ENCODE peak calls at places on chromosomes 2 and 18, in four cellular contexts. One of them, this sample, is unnamed.

GRCh38 chr18:33745396-33745795 is 167.4 kb downstream of the ASXL3 start:
- DNase-seq in transverse colon: no peak
- DNase-seq in heart left ventricle: no peak
- DNase-seq in endothelial cell of umbilical vein: no peak
- DNase-seq in this sample: no peak

GRCh38 chr2:4628931-4629565 is 925.7 kb downstream of the DCDC2C start:
- DNase-seq in transverse colon: no peak
- DNase-seq in endothelial cell of umbilical vein: no peak
- DNase-seq in heart left ventricle: no peak
- DNase-seq in this sample: no peak

GRCh38 chr2:109470121-109470921 is 143.4 kb downstream of the SEPTIN10 start:
- DNase-seq in endothelial cell of umbilical vein: peak; percentile 80
- DNase-seq in transverse colon: peak; percentile 65
- DNase-seq in heart left ventricle: peak; percentile 56
- DNase-seq in this sample: no peak

GRCh38 chr2:14806567-14807077 is 174.1 kb downstream of the LRATD1 start:
- DNase-seq in transverse colon: no peak
- DNase-seq in heart left ventricle: no peak
- DNase-seq in endothelial cell of umbilical vein: no peak
- DNase-seq in this sample: no peak

GRCh38 chr2:234881413-234882241 is 70.2 kb upstream of the SH3BP4 start:
- DNase-seq in heart left ventricle: peak; percentile 87
- DNase-seq in endothelial cell of umbilical vein: peak; percentile 92
- DNase-seq in transverse colon: peak; percentile 90
- DNase-seq in this sample: peak; percentile 89

GRCh38 chr2:62724886-62725711 is 19.6 kb downstream of the EHBP1 start:
- DNase-seq in endothelial cell of umbilical vein: peak; percentile 11
- DNase-seq in transverse colon: peak; percentile 26
- DNase-seq in heart left ventricle: peak; percentile 24
- DNase-seq in this sample: no peak

GRCh38 chr2:122748552-122749011 is 993.1 kb downstream of the TSN start:
- DNase-seq in transverse colon: no peak
- DNase-seq in heart left ventricle: no peak
- DNase-seq in endothelial cell of umbilical vein: peak; percentile 63
- DNase-seq in this sample: no peak

GRCh38 chr2:202375006-202375610 is 1.0 kb upstream of the BMPR2 start:
- DNase-seq in endothelial cell of umbilical vein: peak; percentile 86
- DNase-seq in transverse colon: peak; percentile 57
- DNase-seq in heart left ventricle: peak; percentile 73
- DNase-seq in this sample: peak; percentile 84

GRCh38 chr18:2821695-2822094 is 25.1 kb upstream of the EMILIN2 start:
- DNase-seq in endothelial cell of umbilical vein: no peak
- DNase-seq in transverse colon: no peak
- DNase-seq in heart left ventricle: no peak
- DNase-seq in this sample: no peak

GRCh38 chr18:27787543-27787942 is 389.4 kb downstream of the CDH2 start:
- DNase-seq in heart left ventricle: no peak
- DNase-seq in endothelial cell of umbilical vein: no peak
- DNase-seq in transverse colon: no peak
- DNase-seq in this sample: no peak

GRCh38 chr2:42001696-42002331 is 46.0 kb upstream of the PKDCC start:
- DNase-seq in heart left ventricle: no peak
- DNase-seq in transverse colon: no peak
- DNase-seq in endothelial cell of umbilical vein: no peak
- DNase-seq in this sample: no peak
- H3K9me3 ChIP-seq in heart left ventricle: no peaks in the 10 kb centered on the region
- H3K9me3 ChIP-seq in transverse colon: no peaks in the 10 kb centered on the region
- H3K9me3 ChIP-seq in endothelial cell of umbilical vein: no peaks in the 10 kb centered on the region
- H3K9me3 ChIP-seq in this sample: no peaks in the 10 kb centered on the region

DNA sequence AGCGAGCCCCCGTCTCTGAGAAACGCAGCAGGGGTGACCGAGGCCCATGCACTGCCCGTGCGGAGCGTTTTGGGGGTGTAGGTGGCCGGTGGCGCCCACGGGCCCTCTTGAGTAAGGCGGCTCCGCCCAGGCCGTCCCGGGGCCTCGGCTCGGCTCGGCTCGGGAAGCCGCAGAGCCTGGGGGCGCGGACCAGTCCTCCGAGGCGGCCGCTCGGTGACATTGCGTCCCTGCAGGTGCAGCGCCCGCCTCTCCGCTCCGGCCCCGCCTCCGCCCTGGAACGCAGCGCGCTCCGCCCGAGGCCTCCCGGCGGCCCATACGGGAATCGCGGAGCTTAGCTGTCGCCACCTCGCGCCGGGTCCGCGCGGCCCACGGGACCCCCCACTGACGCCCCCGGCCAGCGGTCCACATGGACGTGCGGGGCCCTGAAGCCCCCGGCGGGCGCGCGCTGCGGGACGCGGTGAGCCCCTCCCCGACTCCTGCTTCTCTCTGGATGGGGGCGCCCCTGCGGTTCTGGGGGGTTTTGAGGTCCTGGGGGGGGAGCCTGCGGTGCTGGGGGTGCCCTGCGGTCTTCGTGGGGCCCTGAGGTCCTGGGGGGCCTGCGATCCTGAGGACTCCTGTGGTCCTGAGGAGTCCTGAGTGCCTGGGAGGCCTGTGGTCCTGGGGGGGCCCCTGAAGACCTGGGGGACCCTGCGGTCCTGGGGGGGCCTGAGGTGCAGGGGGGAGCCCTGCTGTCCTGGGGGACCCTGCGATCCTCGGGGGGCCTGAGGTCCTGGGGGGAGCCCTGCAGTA is at the start of gene HSBP1L1:
- DNase-seq in endothelial cell of umbilical vein: peak; percentile 40
- DNase-seq in transverse colon: peak; percentile 84
- DNase-seq in heart left ventricle: peak; percentile 70
- DNase-seq in this sample: peak; percentile 63
- TF ChIP-seq POLR2A in endothelial cell of umbilical vein: no peak
- TF ChIP-seq POLR2A in transverse colon: peak; percentile 60
- TF ChIP-seq POLR2A in heart left ventricle: no peak
- TF ChIP-seq POLR2A in this sample: no peak

GRCh38 chr2:60554649-60555065 is 1.2 kb upstream of the BCL11A start:
- DNase-seq in transverse colon: peak; percentile 37
- DNase-seq in heart left ventricle: no peak
- DNase-seq in endothelial cell of umbilical vein: no peak
- DNase-seq in this sample: peak; percentile 20
- H3K4me1 ChIP-seq in transverse colon: peaks cover 25% of the 10 kb centered on the region
- H3K4me1 ChIP-seq in heart left ventricle: peaks cover 66% of the 10 kb centered on the region
- H3K4me1 ChIP-seq in endothelial cell of umbilical vein: peaks cover 19% of the 10 kb centered on the region
- H3K4me1 ChIP-seq in this sample: peaks cover 4% of the 10 kb centered on the region

GRCh38 chr2:236811062-236811656 is 241.5 kb downstream of the ACKR3 start:
- DNase-seq in heart left ventricle: no peak
- DNase-seq in endothelial cell of umbilical vein: no peak
- DNase-seq in transverse colon: no peak
- DNase-seq in this sample: no peak

GRCh38 chr2:236803621-236804020 is 234.0 kb downstream of the ACKR3 start:
- DNase-seq in transverse colon: no peak
- DNase-seq in endothelial cell of umbilical vein: no peak
- DNase-seq in heart left ventricle: no peak
- DNase-seq in this sample: no peak

GRCh38 chr2:236802862-236803261 is 233.2 kb downstream of the ACKR3 start:
- DNase-seq in heart left ventricle: no peak
- DNase-seq in transverse colon: no peak
- DNase-seq in endothelial cell of umbilical vein: no peak
- DNase-seq in this sample: no peak

GRCh38 chr2:236806133-236806532 is 236.5 kb downstream of the ACKR3 start:
- DNase-seq in transverse colon: no peak
- DNase-seq in heart left ventricle: no peak
- DNase-seq in endothelial cell of umbilical vein: no peak
- DNase-seq in this sample: no peak
- H3K9me3 ChIP-seq in transverse colon: no peaks in the 10 kb centered on the region
- H3K9me3 ChIP-seq in heart left ventricle: no peaks in the 10 kb centered on the region
- H3K9me3 ChIP-seq in endothelial cell of umbilical vein: no peaks in the 10 kb centered on the region
- H3K9me3 ChIP-seq in this sample: no peaks in the 10 kb centered on the region

GRCh38 chr2:130372055-130372832 is 16.4 kb downstream of the PTPN18 start:
- DNase-seq in heart left ventricle: peak; percentile 95
- DNase-seq in transverse colon: peak; percentile 95
- DNase-seq in endothelial cell of umbilical vein: peak; percentile 54
- DNase-seq in this sample: peak; percentile 94
- TF ChIP-seq POLR2A in heart left ventricle: no peak
- TF ChIP-seq POLR2A in transverse colon: peak; percentile 53
- TF ChIP-seq POLR2A in endothelial cell of umbilical vein: peak; percentile 56
- TF ChIP-seq POLR2A in this sample: peak; percentile 39

GRCh38 chr2:101296314-101296809 is 12.1 kb downstream of the RNF149 start:
- DNase-seq in heart left ventricle: no peak
- DNase-seq in endothelial cell of umbilical vein: no peak
- DNase-seq in transverse colon: no peak
- DNase-seq in this sample: no peak
- H3K4me1 ChIP-seq in heart left ventricle: peaks cover 86% of the 10 kb centered on the region
- H3K4me1 ChIP-seq in endothelial cell of umbilical vein: peaks cover 37% of the 10 kb centered on the region
- H3K4me1 ChIP-seq in transverse colon: peaks cover 6% of the 10 kb centered on the region
- H3K4me1 ChIP-seq in this sample: peaks cover 6% of the 10 kb centered on the region

GRCh38 chr2:1159013-1159412 is 208.4 kb downstream of the SNTG2 start:
- DNase-seq in transverse colon: no peak
- DNase-seq in heart left ventricle: no peak
- DNase-seq in endothelial cell of umbilical vein: no peak
- DNase-seq in this sample: no peak
- H3K9me3 ChIP-seq in transverse colon: no peaks in the 10 kb centered on the region
- H3K9me3 ChIP-seq in heart left ventricle: no peaks in the 10 kb centered on the region
- H3K9me3 ChIP-seq in endothelial cell of umbilical vein: peaks cover 6% of the 10 kb centered on the region
- H3K9me3 ChIP-seq in this sample: no peaks in the 10 kb centered on the region